ENCODE peak calls at places on chromosomes 6 and 20, in eight cellular contexts. One of them, this sample, is unnamed.

GRCh38 chr6:89239338-89239737 is 22.2 kb upstream of the GABRR1 start:
- DNase-seq in putamen: no peak
- DNase-seq in astrocyte of the spinal cord: no peak
- DNase-seq in AG04450: no peak
- DNase-seq in pulmonary artery endothelial cell: no peak
- DNase-seq in mucosa of gallbladder: no peak
- DNase-seq in fibroblast of pulmonary artery: no peak
- DNase-seq in left lung: no peak
- DNase-seq in this sample: no peak

GRCh38 chr20:18743665-18744440 is 69.7 kb upstream of the SCP2D1 start:
- DNase-seq in astrocyte of the spinal cord: no peak
- DNase-seq in mucosa of gallbladder: no peak
- DNase-seq in fibroblast of pulmonary artery: no peak
- DNase-seq in left lung: no peak
- DNase-seq in pulmonary artery endothelial cell: no peak
- DNase-seq in putamen: no peak
- DNase-seq in AG04450: no peak
- DNase-seq in this sample: no peak

GRCh38 chr6:43990627-43991619 is 136.3 kb downstream of the MRPL14 start:
- DNase-seq in mucosa of gallbladder: peak
- DNase-seq in putamen: no peak
- DNase-seq in pulmonary artery endothelial cell: no peak
- DNase-seq in AG04450: peak
- DNase-seq in fibroblast of pulmonary artery: peak
- DNase-seq in left lung: no peak
- DNase-seq in astrocyte of the spinal cord: peak
- DNase-seq in this sample: peak

GRCh38 chr6:35727206-35727934 is 9.5 kb upstream of the ARMC12 start:
- DNase-seq in putamen: peak
- DNase-seq in pulmonary artery endothelial cell: no peak
- DNase-seq in left lung: no peak
- DNase-seq in mucosa of gallbladder: peak
- DNase-seq in astrocyte of the spinal cord: peak
- DNase-seq in fibroblast of pulmonary artery: peak
- DNase-seq in AG04450: no peak
- DNase-seq in this sample: peak

GRCh38 chr20:57205625-57206219 is 60.7 kb downstream of the BMP7 start:
- DNase-seq in AG04450: no peak
- DNase-seq in left lung: no peak
- DNase-seq in putamen: no peak
- DNase-seq in pulmonary artery endothelial cell: no peak
- DNase-seq in astrocyte of the spinal cord: peak
- DNase-seq in fibroblast of pulmonary artery: no peak
- DNase-seq in mucosa of gallbladder: no peak
- DNase-seq in this sample: peak

GRCh38 chr6:112156694-112157093 is 69.3 kb downstream of the FAM229B start:
- DNase-seq in left lung: no peak
- DNase-seq in astrocyte of the spinal cord: no peak
- DNase-seq in putamen: no peak
- DNase-seq in mucosa of gallbladder: no peak
- DNase-seq in AG04450: no peak
- DNase-seq in fibroblast of pulmonary artery: peak
- DNase-seq in pulmonary artery endothelial cell: no peak
- DNase-seq in this sample: no peak

GRCh38 chr20:59006864-59007757 is at the start of gene CTSZ:
- DNase-seq in mucosa of gallbladder: peak
- DNase-seq in putamen: no peak
- DNase-seq in left lung: peak
- DNase-seq in AG04450: no peak
- DNase-seq in fibroblast of pulmonary artery: peak
- DNase-seq in pulmonary artery endothelial cell: no peak
- DNase-seq in astrocyte of the spinal cord: no peak
- DNase-seq in this sample: peak

GRCh38 chr20:6733965-6734364 is 33.5 kb upstream of the BMP2 start:
- DNase-seq in putamen: no peak
- DNase-seq in fibroblast of pulmonary artery: no peak
- DNase-seq in AG04450: no peak
- DNase-seq in astrocyte of the spinal cord: no peak
- DNase-seq in left lung: no peak
- DNase-seq in pulmonary artery endothelial cell: no peak
- DNase-seq in mucosa of gallbladder: no peak
- DNase-seq in this sample: no peak